ENCODE peak calls at places on chromosomes 16 and 17, in six cellular contexts. N is GM10248; Q is RPMI7951; V is kidney epithelial cell; R is AG04450; I is stimulated activated CD4-positive, alpha-beta T cell treated with anti-CD3 and anti-CD28 coated beads, TNF-alpha, amount 100 ng/mL, for 1 hour. H is an unnamed sample.

GRCh38 chr17:61411114-61411943 is 11.7 kb downstream of the TBX2 start:
- DNase-seq in R (no peak), I (no peak), Q (peak; percentile 88), N (peak; percentile 51), V (no peak), H (peak; percentile 51)

GRCh38 chr16:28292731-28293588 is 635 bp downstream of the SBK1 start:
- DNase-seq in R (no peak), I (no peak), N (no peak), V (no peak), Q (no peak), H (no peak)

GRCh38 chr17:3888343-3889171 is 4.3 kb downstream of the CAMKK1 start:
- DNase-seq in Q (no peak), R (peak; percentile 67), V (peak; percentile 71), N (no peak), I (no peak), H (peak; percentile 81)

GRCh38 chr17:76153640-76154039 is 12.6 kb upstream of the FOXJ1 start:
- DNase-seq in N (no peak), R (no peak), V (no peak), I (no peak), Q (no peak), H (no peak)

GRCh38 chr16:82384017-82384416 is 214.0 kb upstream of the MPHOSPH6 start:
- DNase-seq in Q (no peak), V (no peak), I (no peak), R (no peak), N (no peak), H (no peak)

GRCh38 chr16:50489187-50489586 is 59.0 kb upstream of the NKD1 start:
- DNase-seq in V (no peak), N (no peak), Q (no peak), I (no peak), R (no peak), H (no peak)

GRCh38 chr16:47459603-47460002 is 1.3 kb downstream of the ITFG1 start:
- DNase-seq in V (no peak), N (no peak), Q (no peak), I (no peak), R (no peak), H (no peak)

GRCh38 chr16:54628796-54629625 is 301.7 kb upstream of the IRX5 start:
- DNase-seq in V (no peak), R (no peak), Q (no peak), I (no peak), N (no peak), H (peak; percentile 89)

GRCh38 chr16:3793161-3793576 is 75.8 kb upstream of the TRAP1 start:
- DNase-seq in V (no peak), R (no peak), I (no peak), N (no peak), Q (no peak), H (no peak)

GRCh38 chr17:43482103-43483012 is 1.4 kb upstream of the DHX8 start:
- DNase-seq in N (no peak), I (no peak), R (no peak), V (no peak), Q (no peak), H (no peak)

GRCh38 chr16:75372236-75372856 is 61.0 kb downstream of the CFDP1 start:
- DNase-seq in R (no peak), Q (no peak), N (no peak), V (no peak), I (no peak), H (no peak)

GRCh38 chr16:50228364-50228868 is 37.9 kb upstream of the ADCY7 start:
- DNase-seq in R (no peak), Q (no peak), V (no peak), N (no peak), I (no peak), H (no peak)

H was measured in stomach.